ENCODE peak calls at places on chromosomes 13 and 19, in ten cellular contexts. One of them, this sample, is unnamed. For H3K4me1, the result is how much of the 10 kb centered on the place peaks cover.

GRCh38 chr19:13492128-13492527 is 14.2 kb downstream of the CACNA1A start:
- DNase-seq in thoracic aorta: no peak
- DNase-seq in heart left ventricle: no peak
- DNase-seq in neuronal stem cell: no peak
- DNase-seq in right cardiac atrium: no peak
- DNase-seq in right atrium auricular region: no peak
- DNase-seq in psoas muscle: no peak
- DNase-seq in CD8-positive, alpha-beta T cell: no peak
- DNase-seq in uterus: no peak
- DNase-seq in breast epithelium: no peak
- DNase-seq in this sample: no peak

GRCh38 chr19:45960595-45961235 is 12.9 kb downstream of the NOVA2 start:
- DNase-seq in heart left ventricle: no peak
- DNase-seq in uterus: no peak
- DNase-seq in neuronal stem cell: no peak
- DNase-seq in right atrium auricular region: no peak
- DNase-seq in psoas muscle: no peak
- DNase-seq in CD8-positive, alpha-beta T cell: no peak
- DNase-seq in right cardiac atrium: no peak
- DNase-seq in thoracic aorta: no peak
- DNase-seq in breast epithelium: no peak
- DNase-seq in this sample: no peak

GRCh38 chr19:11378319-11379189 is 4.1 kb downstream of the SWSAP1 start:
- DNase-seq in neuronal stem cell: peak
- DNase-seq in CD8-positive, alpha-beta T cell: no peak
- DNase-seq in right cardiac atrium: peak
- DNase-seq in heart left ventricle: peak
- DNase-seq in uterus: no peak
- DNase-seq in thoracic aorta: no peak
- DNase-seq in breast epithelium: no peak
- DNase-seq in right atrium auricular region: no peak
- DNase-seq in psoas muscle: no peak
- DNase-seq in this sample: peak

GRCh38 chr19:1618157-1619093 is 13.2 kb upstream of the UQCR11 start:
- DNase-seq in breast epithelium: no peak
- DNase-seq in heart left ventricle: no peak
- DNase-seq in right atrium auricular region: no peak
- DNase-seq in neuronal stem cell: no peak
- DNase-seq in right cardiac atrium: peak
- DNase-seq in CD8-positive, alpha-beta T cell: no peak
- DNase-seq in thoracic aorta: no peak
- DNase-seq in uterus: no peak
- DNase-seq in psoas muscle: no peak
- DNase-seq in this sample: no peak

GRCh38 chr13:74867460-74867859 is 614.5 kb downstream of the TBC1D4 start:
- DNase-seq in CD8-positive, alpha-beta T cell: no peak
- DNase-seq in uterus: no peak
- DNase-seq in heart left ventricle: no peak
- DNase-seq in breast epithelium: no peak
- DNase-seq in right atrium auricular region: no peak
- DNase-seq in right cardiac atrium: no peak
- DNase-seq in neuronal stem cell: no peak
- DNase-seq in psoas muscle: no peak
- DNase-seq in thoracic aorta: no peak
- DNase-seq in this sample: no peak

GRCh38 chr13:79225487-79226232 is 180.4 kb downstream of the RBM26 start:
- DNase-seq in psoas muscle: no peak
- DNase-seq in uterus: no peak
- DNase-seq in breast epithelium: no peak
- DNase-seq in right atrium auricular region: no peak
- DNase-seq in thoracic aorta: no peak
- DNase-seq in neuronal stem cell: no peak
- DNase-seq in right cardiac atrium: no peak
- DNase-seq in CD8-positive, alpha-beta T cell: no peak
- DNase-seq in heart left ventricle: no peak
- DNase-seq in this sample: no peak

GRCh38 chr13:98888890-98889279 is 89.0 kb downstream of the DOCK9 start:
- DNase-seq in right cardiac atrium: no peak
- DNase-seq in uterus: no peak
- DNase-seq in neuronal stem cell: no peak
- DNase-seq in heart left ventricle: no peak
- DNase-seq in thoracic aorta: no peak
- DNase-seq in breast epithelium: no peak
- DNase-seq in right atrium auricular region: no peak
- DNase-seq in psoas muscle: no peak
- DNase-seq in CD8-positive, alpha-beta T cell: no peak
- DNase-seq in this sample: no peak

GRCh38 chr19:38196948-38197656 is 26.9 kb downstream of the DPF1 start:
- DNase-seq in uterus: no peak
- DNase-seq in thoracic aorta: no peak
- DNase-seq in right atrium auricular region: no peak
- DNase-seq in breast epithelium: no peak
- DNase-seq in right cardiac atrium: no peak
- DNase-seq in heart left ventricle: no peak
- DNase-seq in psoas muscle: no peak
- DNase-seq in CD8-positive, alpha-beta T cell: no peak
- DNase-seq in neuronal stem cell: no peak
- DNase-seq in this sample: no peak

GRCh38 chr19:13181747-13182388 is 31.7 kb downstream of the IER2 start:
- DNase-seq in uterus: peak
- DNase-seq in breast epithelium: peak
- DNase-seq in psoas muscle: peak
- DNase-seq in heart left ventricle: peak
- DNase-seq in CD8-positive, alpha-beta T cell: no peak
- DNase-seq in right cardiac atrium: peak
- DNase-seq in thoracic aorta: no peak
- DNase-seq in right atrium auricular region: no peak
- DNase-seq in neuronal stem cell: no peak
- DNase-seq in this sample: peak

GRCh38 chr19:34686455-34686854 is 9.0 kb downstream of the ZNF302 start:
- DNase-seq in right atrium auricular region: no peak
- DNase-seq in uterus: no peak
- DNase-seq in CD8-positive, alpha-beta T cell: no peak
- DNase-seq in breast epithelium: no peak
- DNase-seq in heart left ventricle: no peak
- DNase-seq in psoas muscle: no peak
- DNase-seq in right cardiac atrium: no peak
- DNase-seq in thoracic aorta: no peak
- DNase-seq in neuronal stem cell: no peak
- DNase-seq in this sample: no peak

GRCh38 chr13:113584870-113585671 is 518 bp downstream of the TFDP1 start:
- DNase-seq in breast epithelium: no peak
- DNase-seq in right atrium auricular region: peak
- DNase-seq in psoas muscle: peak
- DNase-seq in thoracic aorta: no peak
- DNase-seq in heart left ventricle: no peak
- DNase-seq in neuronal stem cell: no peak
- DNase-seq in uterus: peak
- DNase-seq in right cardiac atrium: peak
- DNase-seq in CD8-positive, alpha-beta T cell: no peak
- DNase-seq in this sample: no peak

GRCh38 chr19:30587869-30588268 is 215.7 kb downstream of the ZNF536 start:
- DNase-seq in psoas muscle: no peak
- DNase-seq in thoracic aorta: no peak
- DNase-seq in CD8-positive, alpha-beta T cell: no peak
- DNase-seq in right atrium auricular region: no peak
- DNase-seq in heart left ventricle: no peak
- DNase-seq in neuronal stem cell: no peak
- DNase-seq in right cardiac atrium: no peak
- DNase-seq in uterus: no peak
- DNase-seq in breast epithelium: no peak
- DNase-seq in this sample: no peak

GRCh38 chr19:5897189-5897969 is 6.2 kb downstream of the NDUFA11 start:
- DNase-seq in right atrium auricular region: no peak
- DNase-seq in thoracic aorta: no peak
- DNase-seq in psoas muscle: no peak
- DNase-seq in right cardiac atrium: peak
- DNase-seq in CD8-positive, alpha-beta T cell: no peak
- DNase-seq in neuronal stem cell: no peak
- DNase-seq in breast epithelium: no peak
- DNase-seq in uterus: no peak
- DNase-seq in heart left ventricle: no peak
- DNase-seq in this sample: no peak

GRCh38 chr19:40827386-40828247 is 22.6 kb downstream of the CYP2A6 start:
- DNase-seq in CD8-positive, alpha-beta T cell: no peak
- DNase-seq in right cardiac atrium: no peak
- DNase-seq in uterus: no peak
- DNase-seq in psoas muscle: no peak
- DNase-seq in heart left ventricle: no peak
- DNase-seq in thoracic aorta: no peak
- DNase-seq in breast epithelium: no peak
- DNase-seq in right atrium auricular region: no peak
- DNase-seq in neuronal stem cell: no peak
- DNase-seq in this sample: no peak

GRCh38 chr19:40822161-40822560 is 23.2 kb downstream of the EGLN2 start:
- DNase-seq in right cardiac atrium: peak
- DNase-seq in CD8-positive, alpha-beta T cell: no peak
- DNase-seq in thoracic aorta: no peak
- DNase-seq in breast epithelium: no peak
- DNase-seq in right atrium auricular region: no peak
- DNase-seq in heart left ventricle: no peak
- DNase-seq in psoas muscle: no peak
- DNase-seq in neuronal stem cell: no peak
- DNase-seq in uterus: no peak
- DNase-seq in this sample: no peak
- H3K27ac ChIP-seq in right cardiac atrium: no peak
- H3K27ac ChIP-seq in CD8-positive, alpha-beta T cell: no peak
- H3K27ac ChIP-seq in thoracic aorta: no peak
- H3K27ac ChIP-seq in breast epithelium: no peak
- H3K27ac ChIP-seq in right atrium auricular region: no peak
- H3K27ac ChIP-seq in heart left ventricle: no peak
- H3K27ac ChIP-seq in psoas muscle: no peak
- H3K27ac ChIP-seq in neuronal stem cell: no peak
- H3K27ac ChIP-seq in uterus: no peak
- H3K27ac ChIP-seq in this sample: peak

DNA sequence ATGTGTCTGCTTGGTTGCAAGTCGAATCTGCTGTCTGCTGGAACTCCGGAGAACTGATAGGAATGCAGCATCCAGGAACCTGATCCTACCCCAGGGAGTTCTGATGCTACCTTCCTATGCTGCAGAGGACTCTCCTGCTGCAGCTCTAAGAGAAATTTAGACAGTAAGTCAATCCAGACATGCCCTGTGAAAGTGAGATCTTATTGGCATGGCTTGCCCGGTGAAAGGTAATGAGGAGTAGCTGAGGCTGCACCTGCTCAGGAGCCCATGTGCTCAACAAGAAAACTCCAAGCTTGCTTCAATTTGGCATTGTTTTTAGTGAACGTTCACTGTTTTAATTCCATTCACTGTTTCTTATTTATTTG is 217.3 kb upstream of the SERP2 start:
- DNase-seq in uterus: no peak
- DNase-seq in breast epithelium: no peak
- DNase-seq in neuronal stem cell: no peak
- DNase-seq in right atrium auricular region: no peak
- DNase-seq in right cardiac atrium: no peak
- DNase-seq in heart left ventricle: no peak
- DNase-seq in CD8-positive, alpha-beta T cell: no peak
- DNase-seq in psoas muscle: no peak
- DNase-seq in thoracic aorta: no peak
- DNase-seq in this sample: no peak
- H3K4me3 ChIP-seq in uterus: peak
- H3K4me3 ChIP-seq in breast epithelium: peak
- H3K4me3 ChIP-seq in neuronal stem cell: no peak
- H3K4me3 ChIP-seq in right atrium auricular region: peak
- H3K4me3 ChIP-seq in right cardiac atrium: no peak
- H3K4me3 ChIP-seq in heart left ventricle: peak
- H3K4me3 ChIP-seq in CD8-positive, alpha-beta T cell: no peak
- H3K4me3 ChIP-seq in psoas muscle: peak
- H3K4me3 ChIP-seq in thoracic aorta: peak
- H3K4me3 ChIP-seq in this sample: peak

GRCh38 chr19:42273407-42274064 is 4.5 kb downstream of the CIC start:
- DNase-seq in uterus: no peak
- DNase-seq in right cardiac atrium: peak
- DNase-seq in right atrium auricular region: no peak
- DNase-seq in CD8-positive, alpha-beta T cell: no peak
- DNase-seq in psoas muscle: no peak
- DNase-seq in thoracic aorta: no peak
- DNase-seq in breast epithelium: no peak
- DNase-seq in heart left ventricle: no peak
- DNase-seq in neuronal stem cell: no peak
- DNase-seq in this sample: no peak

GRCh38 chr19:42272989-42273406 is 3.9 kb downstream of the CIC start:
- DNase-seq in right atrium auricular region: no peak
- DNase-seq in heart left ventricle: peak
- DNase-seq in breast epithelium: no peak
- DNase-seq in right cardiac atrium: peak
- DNase-seq in neuronal stem cell: no peak
- DNase-seq in uterus: no peak
- DNase-seq in thoracic aorta: no peak
- DNase-seq in CD8-positive, alpha-beta T cell: no peak
- DNase-seq in psoas muscle: peak
- DNase-seq in this sample: no peak

GRCh38 chr19:42275517-42275916 is 6.5 kb downstream of the CIC start:
- DNase-seq in psoas muscle: no peak
- DNase-seq in uterus: no peak
- DNase-seq in thoracic aorta: no peak
- DNase-seq in right atrium auricular region: no peak
- DNase-seq in CD8-positive, alpha-beta T cell: no peak
- DNase-seq in neuronal stem cell: no peak
- DNase-seq in right cardiac atrium: no peak
- DNase-seq in heart left ventricle: no peak
- DNase-seq in breast epithelium: no peak
- DNase-seq in this sample: no peak

GRCh38 chr19:42275103-42275502 is 6.1 kb downstream of the CIC start:
- DNase-seq in heart left ventricle: no peak
- DNase-seq in uterus: no peak
- DNase-seq in right atrium auricular region: no peak
- DNase-seq in right cardiac atrium: no peak
- DNase-seq in thoracic aorta: no peak
- DNase-seq in breast epithelium: no peak
- DNase-seq in neuronal stem cell: no peak
- DNase-seq in CD8-positive, alpha-beta T cell: no peak
- DNase-seq in psoas muscle: no peak
- DNase-seq in this sample: no peak

GRCh38 chr19:42274065-42274682 is 5.1 kb downstream of the CIC start:
- DNase-seq in right cardiac atrium: peak
- DNase-seq in psoas muscle: no peak
- DNase-seq in neuronal stem cell: no peak
- DNase-seq in breast epithelium: no peak
- DNase-seq in thoracic aorta: no peak
- DNase-seq in right atrium auricular region: no peak
- DNase-seq in heart left ventricle: no peak
- DNase-seq in uterus: no peak
- DNase-seq in CD8-positive, alpha-beta T cell: no peak
- DNase-seq in this sample: no peak
- H3K4me1 ChIP-seq in right cardiac atrium: under half
- H3K4me1 ChIP-seq in psoas muscle: half or more
- H3K4me1 ChIP-seq in neuronal stem cell: under half
- H3K4me1 ChIP-seq in breast epithelium: under half
- H3K4me1 ChIP-seq in thoracic aorta: half or more
- H3K4me1 ChIP-seq in right atrium auricular region: under half
- H3K4me1 ChIP-seq in heart left ventricle: under half
- H3K4me1 ChIP-seq in uterus: under half
- H3K4me1 ChIP-seq in CD8-positive, alpha-beta T cell: half or more
- H3K4me1 ChIP-seq in this sample: half or more

DNA sequence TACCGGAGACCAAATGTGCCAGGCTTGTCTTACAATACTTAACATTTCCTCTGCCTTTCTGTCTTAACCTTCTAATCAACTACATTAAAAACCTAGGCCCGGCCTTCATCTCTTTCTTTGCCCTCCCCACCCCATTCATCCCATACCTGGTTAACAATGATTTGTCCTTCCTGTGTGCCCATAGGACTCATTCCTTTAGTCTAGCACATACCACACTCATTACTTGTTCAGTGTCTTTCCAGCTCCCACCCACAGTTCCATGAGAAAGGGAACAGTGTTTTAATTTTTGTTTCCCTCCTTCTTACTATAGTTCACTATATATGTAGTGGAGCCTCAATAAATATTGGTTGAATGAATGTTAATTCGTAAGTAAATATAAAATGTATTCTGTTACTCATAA is 2.4 kb downstream of the CLN5 start:
- DNase-seq in uterus: no peak
- DNase-seq in heart left ventricle: no peak
- DNase-seq in thoracic aorta: no peak
- DNase-seq in psoas muscle: no peak
- DNase-seq in right cardiac atrium: no peak
- DNase-seq in CD8-positive, alpha-beta T cell: no peak
- DNase-seq in breast epithelium: no peak
- DNase-seq in right atrium auricular region: no peak
- DNase-seq in neuronal stem cell: no peak
- DNase-seq in this sample: no peak
- H3K27ac ChIP-seq in uterus: peak
- H3K27ac ChIP-seq in heart left ventricle: no peak
- H3K27ac ChIP-seq in thoracic aorta: peak
- H3K27ac ChIP-seq in psoas muscle: no peak
- H3K27ac ChIP-seq in right cardiac atrium: no peak
- H3K27ac ChIP-seq in CD8-positive, alpha-beta T cell: no peak
- H3K27ac ChIP-seq in breast epithelium: no peak
- H3K27ac ChIP-seq in right atrium auricular region: no peak
- H3K27ac ChIP-seq in neuronal stem cell: no peak
- H3K27ac ChIP-seq in this sample: no peak